ENCODE peak calls at places on chromosomes 3 and 15, in four cellular contexts. Y is GM12891, L is IMR-90, M is heart left ventricle. G is an unnamed sample.

GRCh38 chr15:51193526-51193925 is 98.8 kb upstream of the TNFAIP8L3 start:
- DNase-seq in Y (no peak), L (no peak), M (no peak), G (no peak)

GRCh38 chr3:17195192-17195611 is 310.4 kb downstream of the PLCL2 start:
- DNase-seq in Y (peak), L (peak), M (no peak), G (no peak)

GRCh38 chr3:160150066-160150465 is 75.2 kb upstream of the C3orf80 start:
- DNase-seq in Y (no peak), L (no peak), M (no peak), G (no peak)

GRCh38 chr3:181719298-181719859 is 7.7 kb downstream of the SOX2 start:
- DNase-seq in Y (no peak), L (no peak), M (no peak), G (no peak)

GRCh38 chr3:13655074-13655913 is 106.4 kb downstream of the FBLN2 start:
- DNase-seq in Y (peak), L (peak), M (peak), G (no peak)

GRCh38 chr15:60407406-60407805 is 9.6 kb upstream of the ANXA2 start:
- DNase-seq in Y (no peak), L (peak), M (no peak), G (no peak)

GRCh38 chr15:92074646-92075045 is 221.1 kb downstream of the SLCO3A1 start:
- DNase-seq in Y (no peak), L (peak), M (peak), G (peak)

GRCh38 chr15:57635300-57635944 is 43.7 kb downstream of the MYZAP start:
- DNase-seq in Y (no peak), L (no peak), M (peak), G (no peak)

GRCh38 chr3:159776779-159777178 is 211.9 kb upstream of the IL12A start:
- DNase-seq in Y (no peak), L (no peak), M (peak), G (no peak)

GRCh38 chr15:100601158-100601557 is 826 bp downstream of the LINS1 start:
- DNase-seq in Y (no peak), L (no peak), M (no peak), G (no peak)

GRCh38 chr15:58340176-58340575 is 91.6 kb upstream of the LIPC start:
- DNase-seq in Y (no peak), L (peak), M (no peak), G (no peak)

GRCh38 chr3:168141405-168141993 is 45.8 kb upstream of the GOLIM4 start:
- DNase-seq in Y (no peak), L (no peak), M (no peak), G (no peak)

GRCh38 chr3:104040896-104041295 is 1325.8 kb upstream of the ALCAM start:
- DNase-seq in Y (no peak), L (no peak), M (no peak), G (no peak)

GRCh38 chr15:59484399-59484798 is 46.4 kb downstream of the FAM81A start:
- DNase-seq in Y (no peak), L (no peak), M (no peak), G (no peak)

GRCh38 chr15:100903191-100903590 is 16.0 kb upstream of the LRRK1 start:
- DNase-seq in Y (no peak), L (no peak), M (no peak), G (peak)

GRCh38 chr15:31391687-31392671 is 65.3 kb downstream of the KLF13 start:
- DNase-seq in Y (peak), L (peak), M (peak), G (peak)
- TF ChIP-seq POLR2A in Y (no peak), L (peak), M (peak), G (peak)

DNA sequence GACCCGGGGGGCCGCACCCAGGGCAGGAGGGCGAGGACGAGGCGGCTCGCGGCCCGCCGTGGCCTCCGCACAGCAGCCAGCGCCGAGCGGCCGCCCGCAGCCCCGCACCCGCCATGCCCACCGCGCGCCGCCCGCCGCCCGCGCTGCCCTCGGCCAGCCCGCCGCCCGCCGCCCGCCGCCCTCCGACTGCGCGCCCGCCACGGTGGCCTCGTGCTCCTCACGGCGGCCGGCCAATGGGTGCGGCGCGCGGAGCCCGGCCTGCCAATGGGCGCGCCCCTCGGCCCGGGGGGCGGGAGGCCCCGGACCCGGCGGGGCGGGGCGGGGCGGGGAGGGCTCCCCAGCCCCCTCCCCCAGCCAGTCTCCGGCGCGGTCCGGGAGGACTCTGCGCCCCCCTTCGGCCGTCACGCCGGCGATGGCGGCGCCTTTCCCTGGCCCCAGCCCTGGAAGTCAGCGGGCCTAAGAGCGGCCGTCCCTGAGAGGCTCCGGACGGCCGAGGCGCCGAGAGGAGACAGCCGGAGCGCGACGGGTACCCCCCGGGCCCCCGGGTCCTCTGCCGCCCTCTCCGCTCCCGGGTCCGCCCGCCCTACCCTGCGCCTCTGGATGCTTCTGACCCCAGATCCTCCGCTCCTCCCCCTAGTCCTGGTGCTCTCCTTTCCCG is at the start of gene NT5DC2:
- DNase-seq in Y (peak), L (peak), M (peak), G (peak)
- TF ChIP-seq POLR2A in Y (no peak), L (no peak), M (no peak), G (no peak)

GRCh38 chr3:66382142-66382541 is 118.7 kb downstream of the LRIG1 start:
- DNase-seq in Y (no peak), L (no peak), M (no peak), G (no peak)

GRCh38 chr3:66379565-66379964 is 121.3 kb downstream of the LRIG1 start:
- DNase-seq in Y (no peak), L (no peak), M (no peak), G (no peak)

GRCh38 chr3:66378256-66378655 is 122.6 kb downstream of the LRIG1 start:
- DNase-seq in Y (no peak), L (peak), M (no peak), G (peak)

GRCh38 chr3:66381621-66382020 is 119.2 kb downstream of the LRIG1 start:
- DNase-seq in Y (no peak), L (no peak), M (no peak), G (no peak)

GRCh38 chr3:66380200-66380932 is 120.5 kb downstream of the LRIG1 start:
- DNase-seq in Y (no peak), L (no peak), M (no peak), G (no peak)
- TF ChIP-seq POLR2A in Y (no peak), L (no peak), M (no peak), G (no peak)

DNA sequence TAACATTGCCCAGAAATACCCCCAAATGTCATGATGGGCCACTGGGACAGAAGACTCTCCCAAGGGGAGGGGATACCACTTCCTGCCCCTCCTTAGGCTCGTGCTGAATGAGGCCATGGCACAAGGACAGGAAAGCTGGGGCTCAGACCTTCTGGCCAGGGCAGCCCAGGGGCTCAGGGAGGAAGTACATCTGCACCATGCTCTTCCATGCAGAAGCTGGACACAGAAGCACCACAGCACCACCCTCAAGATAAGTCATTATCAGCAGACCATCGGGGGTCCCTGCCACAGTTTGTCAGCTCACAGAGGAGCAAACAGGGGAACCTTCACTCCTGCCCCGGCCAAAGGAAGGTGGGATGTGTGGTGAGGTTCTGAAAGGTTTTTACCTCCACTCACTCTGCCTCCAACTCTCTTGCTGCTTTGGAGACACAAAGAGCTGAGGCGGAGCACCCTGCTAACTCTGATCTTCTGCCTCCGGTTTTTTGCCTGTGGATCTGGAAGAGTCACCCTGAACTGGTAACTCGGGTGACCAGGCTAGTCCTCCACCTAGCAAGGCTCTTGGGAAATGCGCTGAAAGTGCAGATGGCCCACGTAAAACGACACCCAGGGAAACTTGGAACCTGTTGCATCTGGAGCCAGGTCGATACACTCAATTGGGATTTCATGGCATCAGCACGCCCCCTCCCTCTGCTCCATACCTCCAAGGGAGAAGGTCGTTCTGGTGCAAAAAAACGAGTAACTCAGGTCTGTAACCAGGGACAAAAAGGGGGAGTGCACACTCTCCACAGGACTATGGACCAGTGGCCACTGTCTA is 8.3 kb downstream of the BMF start:
- DNase-seq in Y (no peak), L (no peak), M (no peak), G (no peak)
- TF ChIP-seq POLR2A in Y (no peak), L (no peak), M (no peak), G (no peak)

GRCh38 chr3:72721696-72722381 is 126.4 kb downstream of the SHQ1 start:
- DNase-seq in Y (no peak), L (no peak), M (no peak), G (no peak)

GRCh38 chr3:72724070-72724469 is 124.2 kb downstream of the SHQ1 start:
- DNase-seq in Y (no peak), L (no peak), M (no peak), G (no peak)

GRCh38 chr3:72722930-72723726 is 125.1 kb downstream of the SHQ1 start:
- DNase-seq in Y (no peak), L (peak), M (no peak), G (no peak)

DNA sequence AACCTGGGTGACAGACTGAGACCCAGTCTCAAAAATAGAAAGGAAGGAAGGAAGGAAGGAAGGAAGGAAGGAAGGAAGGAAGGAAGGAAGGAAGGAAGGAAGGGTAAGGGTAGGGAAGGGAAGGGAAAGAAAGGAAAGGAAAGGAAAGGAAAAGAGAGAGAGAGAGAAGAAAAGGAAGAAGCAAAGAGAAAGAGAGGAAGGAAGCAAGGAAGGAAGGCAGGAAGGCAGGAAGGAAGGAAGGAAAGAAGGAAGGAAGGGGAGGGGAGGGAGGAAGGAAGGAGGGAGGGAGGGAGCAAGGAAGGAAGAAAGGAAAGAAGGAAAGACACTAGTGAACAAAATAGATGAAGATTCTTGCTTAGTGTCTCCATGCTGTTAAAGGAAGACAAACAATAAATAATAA is 129.1 kb downstream of the SHQ1 start:
- DNase-seq in Y (no peak), L (no peak), M (no peak), G (no peak)
- TF ChIP-seq POLR2A in Y (no peak), L (no peak), M (no peak), G (no peak)

GRCh38 chr15:64865126-64865997 is 23.6 kb downstream of the PLEKHO2 start:
- DNase-seq in Y (no peak), L (no peak), M (no peak), G (no peak)
- TF ChIP-seq POLR2A in Y (no peak), L (no peak), M (no peak), G (no peak)

DNA sequence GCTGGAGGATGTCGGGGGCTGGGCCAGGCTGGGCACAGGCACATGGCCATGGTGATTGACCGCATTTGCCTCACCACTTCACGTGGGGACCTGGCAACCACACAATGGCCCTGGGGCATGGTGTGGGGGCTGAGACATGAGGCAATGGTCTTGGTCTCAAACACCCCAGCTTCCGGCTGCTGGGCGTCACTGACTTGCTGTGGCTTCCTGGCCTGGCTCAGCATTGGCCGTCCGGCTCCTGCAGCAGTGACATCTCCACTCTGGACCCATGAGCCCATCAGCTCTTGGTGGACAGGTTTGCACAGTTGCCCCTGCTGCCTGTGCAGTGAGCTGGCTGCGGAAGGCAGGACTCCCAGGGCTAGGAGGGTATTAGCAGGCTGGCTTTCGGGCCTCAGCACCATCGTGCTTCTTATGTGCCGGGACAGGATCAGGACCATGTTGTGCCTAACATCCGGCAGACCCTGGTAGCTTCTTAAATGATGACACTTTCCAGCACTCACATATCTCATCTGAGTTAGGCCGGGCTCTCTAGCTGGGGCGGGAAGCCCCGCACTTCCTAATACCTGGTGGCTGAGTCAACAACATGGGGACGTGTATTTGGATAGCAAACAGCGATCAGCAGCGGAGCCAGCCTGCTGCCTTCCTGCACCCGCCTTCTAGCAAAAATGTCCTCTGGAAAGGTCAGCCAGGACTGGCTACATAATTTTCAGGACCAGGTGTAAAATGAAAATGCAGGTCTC is 34.1 kb downstream of the ZNF710 start:
- DNase-seq in Y (no peak), L (peak), M (peak), G (no peak)
- TF ChIP-seq POLR2A in Y (no peak), L (no peak), M (no peak), G (no peak)

GRCh38 chr15:29687204-29687768 is 135.0 kb downstream of the TJP1 start:
- DNase-seq in Y (no peak), L (no peak), M (no peak), G (no peak)

GRCh38 chr15:29690765-29691475 is 131.3 kb downstream of the TJP1 start:
- DNase-seq in Y (no peak), L (peak), M (no peak), G (no peak)

GRCh38 chr15:29689724-29689986 is 132.6 kb downstream of the TJP1 start:
- DNase-seq in Y (no peak), L (no peak), M (no peak), G (no peak)

GRCh38 chr15:29687939-29688884 is 134.1 kb downstream of the TJP1 start:
- DNase-seq in Y (no peak), L (no peak), M (no peak), G (no peak)

DNA sequence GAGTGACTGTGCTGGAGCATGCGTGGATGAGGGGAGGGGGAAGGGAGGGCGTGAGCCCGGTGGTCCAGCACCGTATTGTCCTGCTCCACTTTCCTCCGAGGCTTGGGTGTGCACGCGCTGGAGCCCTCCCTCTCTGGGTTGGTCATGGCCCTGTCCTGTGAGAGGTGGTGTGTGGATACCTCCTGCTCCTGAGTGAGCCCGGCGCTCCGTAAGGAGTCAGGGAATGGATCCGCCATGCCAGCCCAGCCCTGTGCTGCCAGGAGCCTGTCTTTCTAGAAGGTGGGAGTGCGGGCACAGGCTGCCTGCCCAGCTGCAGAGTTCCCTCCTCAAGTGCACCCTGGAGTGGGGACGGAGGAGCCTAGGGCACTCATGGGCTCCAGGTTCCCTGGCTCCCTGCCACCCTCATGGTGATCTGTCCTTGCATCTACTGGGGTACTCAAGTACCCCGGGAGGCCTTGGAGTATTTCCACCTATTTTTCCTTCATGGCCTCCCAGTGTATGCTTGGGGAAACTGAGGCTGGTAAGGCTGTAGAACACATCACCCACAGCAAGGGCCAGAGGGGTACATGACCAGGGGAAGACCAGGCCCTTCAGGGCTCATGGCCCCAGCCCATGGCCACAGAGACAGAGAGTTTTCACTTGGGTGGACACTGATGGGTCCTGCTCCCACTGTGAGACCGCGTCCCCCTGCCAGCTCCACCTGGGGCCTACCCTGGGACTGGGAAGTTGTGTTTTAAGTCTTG is 133.1 kb downstream of the TJP1 start:
- DNase-seq in Y (no peak), L (no peak), M (no peak), G (no peak)
- TF ChIP-seq POLR2A in Y (no peak), L (no peak), M (no peak), G (no peak)

GRCh38 chr15:79896634-79897379 is at the start of gene MTHFS:
- DNase-seq in Y (peak), L (peak), M (peak), G (peak)
- TF ChIP-seq POLR2A in Y (peak), L (peak), M (no peak), G (peak)